ENCODE peak calls at places on chromosomes 16 and 17, in ten cellular contexts. One of them, this sample, is unnamed.

GRCh38 chr16:59470556-59470955 is 736.4 kb upstream of the GOT2 start:
- DNase-seq in activated CD8-positive, alpha-beta T cell treated with anti-CD3 and anti-CD28 coated beads for 36 hours: no peak
- DNase-seq in EL: no peak
- DNase-seq in nucleus accumbens: no peak
- DNase-seq in RCC 7860: no peak
- DNase-seq in NCI-H1048: no peak
- DNase-seq in cardiac fibroblast: peak
- DNase-seq in esophagus muscularis mucosa: no peak
- DNase-seq in heart left ventricle: no peak
- DNase-seq in stimulated activated CD4-positive, alpha-beta T cell treated with anti-CD3 and anti-CD28 coated beads, Interleukin-1b, Interleukin-23, amount 100 ng/mL, for 1 hour: no peak
- DNase-seq in this sample: no peak

GRCh38 chr16:66639091-66639885 is 34.8 kb downstream of the CMTM3 start:
- DNase-seq in activated CD8-positive, alpha-beta T cell treated with anti-CD3 and anti-CD28 coated beads for 36 hours: no peak
- DNase-seq in EL: no peak
- DNase-seq in nucleus accumbens: no peak
- DNase-seq in RCC 7860: no peak
- DNase-seq in NCI-H1048: no peak
- DNase-seq in cardiac fibroblast: peak
- DNase-seq in esophagus muscularis mucosa: no peak
- DNase-seq in heart left ventricle: no peak
- DNase-seq in stimulated activated CD4-positive, alpha-beta T cell treated with anti-CD3 and anti-CD28 coated beads, Interleukin-1b, Interleukin-23, amount 100 ng/mL, for 1 hour: no peak
- DNase-seq in this sample: no peak

GRCh38 chr17:82691714-82692113 is 6.8 kb downstream of the RAB40B start:
- DNase-seq in activated CD8-positive, alpha-beta T cell treated with anti-CD3 and anti-CD28 coated beads for 36 hours: peak
- DNase-seq in EL: no peak
- DNase-seq in nucleus accumbens: no peak
- DNase-seq in RCC 7860: no peak
- DNase-seq in NCI-H1048: no peak
- DNase-seq in cardiac fibroblast: no peak
- DNase-seq in esophagus muscularis mucosa: no peak
- DNase-seq in heart left ventricle: no peak
- DNase-seq in stimulated activated CD4-positive, alpha-beta T cell treated with anti-CD3 and anti-CD28 coated beads, Interleukin-1b, Interleukin-23, amount 100 ng/mL, for 1 hour: no peak
- DNase-seq in this sample: no peak

GRCh38 chr17:48835971-48836370 is 5.1 kb downstream of the CALCOCO2 start:
- DNase-seq in activated CD8-positive, alpha-beta T cell treated with anti-CD3 and anti-CD28 coated beads for 36 hours: peak
- DNase-seq in EL: no peak
- DNase-seq in nucleus accumbens: no peak
- DNase-seq in RCC 7860: no peak
- DNase-seq in NCI-H1048: no peak
- DNase-seq in cardiac fibroblast: no peak
- DNase-seq in esophagus muscularis mucosa: no peak
- DNase-seq in heart left ventricle: no peak
- DNase-seq in stimulated activated CD4-positive, alpha-beta T cell treated with anti-CD3 and anti-CD28 coated beads, Interleukin-1b, Interleukin-23, amount 100 ng/mL, for 1 hour: no peak
- DNase-seq in this sample: no peak

GRCh38 chr17:30426292-30426691 is 47.6 kb downstream of the CPD start:
- DNase-seq in activated CD8-positive, alpha-beta T cell treated with anti-CD3 and anti-CD28 coated beads for 36 hours: no peak
- DNase-seq in EL: no peak
- DNase-seq in nucleus accumbens: no peak
- DNase-seq in RCC 7860: no peak
- DNase-seq in NCI-H1048: no peak
- DNase-seq in cardiac fibroblast: peak
- DNase-seq in esophagus muscularis mucosa: no peak
- DNase-seq in heart left ventricle: no peak
- DNase-seq in stimulated activated CD4-positive, alpha-beta T cell treated with anti-CD3 and anti-CD28 coated beads, Interleukin-1b, Interleukin-23, amount 100 ng/mL, for 1 hour: no peak
- DNase-seq in this sample: no peak

GRCh38 chr17:67375761-67376160 is 1.3 kb upstream of the PITPNC1 start:
- DNase-seq in activated CD8-positive, alpha-beta T cell treated with anti-CD3 and anti-CD28 coated beads for 36 hours: no peak
- DNase-seq in EL: no peak
- DNase-seq in nucleus accumbens: no peak
- DNase-seq in RCC 7860: no peak
- DNase-seq in NCI-H1048: no peak
- DNase-seq in cardiac fibroblast: no peak
- DNase-seq in esophagus muscularis mucosa: no peak
- DNase-seq in heart left ventricle: no peak
- DNase-seq in stimulated activated CD4-positive, alpha-beta T cell treated with anti-CD3 and anti-CD28 coated beads, Interleukin-1b, Interleukin-23, amount 100 ng/mL, for 1 hour: no peak
- DNase-seq in this sample: no peak

GRCh38 chr17:61805399-61805798 is 57.9 kb downstream of the BRIP1 start:
- DNase-seq in activated CD8-positive, alpha-beta T cell treated with anti-CD3 and anti-CD28 coated beads for 36 hours: no peak
- DNase-seq in EL: peak
- DNase-seq in nucleus accumbens: no peak
- DNase-seq in RCC 7860: peak
- DNase-seq in NCI-H1048: no peak
- DNase-seq in cardiac fibroblast: peak
- DNase-seq in esophagus muscularis mucosa: no peak
- DNase-seq in heart left ventricle: no peak
- DNase-seq in stimulated activated CD4-positive, alpha-beta T cell treated with anti-CD3 and anti-CD28 coated beads, Interleukin-1b, Interleukin-23, amount 100 ng/mL, for 1 hour: no peak
- DNase-seq in this sample: peak

GRCh38 chr17:1039511-1040215 is 42.7 kb downstream of the TIMM22 start:
- DNase-seq in activated CD8-positive, alpha-beta T cell treated with anti-CD3 and anti-CD28 coated beads for 36 hours: no peak
- DNase-seq in EL: no peak
- DNase-seq in nucleus accumbens: peak
- DNase-seq in RCC 7860: no peak
- DNase-seq in NCI-H1048: no peak
- DNase-seq in cardiac fibroblast: peak
- DNase-seq in esophagus muscularis mucosa: peak
- DNase-seq in heart left ventricle: peak
- DNase-seq in stimulated activated CD4-positive, alpha-beta T cell treated with anti-CD3 and anti-CD28 coated beads, Interleukin-1b, Interleukin-23, amount 100 ng/mL, for 1 hour: no peak
- DNase-seq in this sample: no peak

GRCh38 chr17:68238894-68239293 is 8.9 kb upstream of the AMZ2 start:
- DNase-seq in activated CD8-positive, alpha-beta T cell treated with anti-CD3 and anti-CD28 coated beads for 36 hours: peak
- DNase-seq in EL: no peak
- DNase-seq in nucleus accumbens: no peak
- DNase-seq in RCC 7860: no peak
- DNase-seq in NCI-H1048: no peak
- DNase-seq in cardiac fibroblast: no peak
- DNase-seq in esophagus muscularis mucosa: no peak
- DNase-seq in heart left ventricle: no peak
- DNase-seq in stimulated activated CD4-positive, alpha-beta T cell treated with anti-CD3 and anti-CD28 coated beads, Interleukin-1b, Interleukin-23, amount 100 ng/mL, for 1 hour: no peak
- DNase-seq in this sample: no peak

GRCh38 chr16:11411059-11411550 is 65.8 kb downstream of the RMI2 start:
- DNase-seq in activated CD8-positive, alpha-beta T cell treated with anti-CD3 and anti-CD28 coated beads for 36 hours: no peak
- DNase-seq in EL: no peak
- DNase-seq in nucleus accumbens: no peak
- DNase-seq in RCC 7860: no peak
- DNase-seq in NCI-H1048: no peak
- DNase-seq in cardiac fibroblast: no peak
- DNase-seq in esophagus muscularis mucosa: no peak
- DNase-seq in heart left ventricle: no peak
- DNase-seq in stimulated activated CD4-positive, alpha-beta T cell treated with anti-CD3 and anti-CD28 coated beads, Interleukin-1b, Interleukin-23, amount 100 ng/mL, for 1 hour: no peak
- DNase-seq in this sample: no peak

GRCh38 chr16:85778873-85779272 is 20.5 kb downstream of the EMC8 start:
- DNase-seq in activated CD8-positive, alpha-beta T cell treated with anti-CD3 and anti-CD28 coated beads for 36 hours: peak
- DNase-seq in EL: no peak
- DNase-seq in nucleus accumbens: no peak
- DNase-seq in RCC 7860: no peak
- DNase-seq in NCI-H1048: no peak
- DNase-seq in cardiac fibroblast: no peak
- DNase-seq in esophagus muscularis mucosa: no peak
- DNase-seq in heart left ventricle: no peak
- DNase-seq in stimulated activated CD4-positive, alpha-beta T cell treated with anti-CD3 and anti-CD28 coated beads, Interleukin-1b, Interleukin-23, amount 100 ng/mL, for 1 hour: no peak
- DNase-seq in this sample: no peak

GRCh38 chr17:21388066-21388465 is 11.9 kb downstream of the KCNJ12 start:
- DNase-seq in activated CD8-positive, alpha-beta T cell treated with anti-CD3 and anti-CD28 coated beads for 36 hours: no peak
- DNase-seq in EL: no peak
- DNase-seq in nucleus accumbens: no peak
- DNase-seq in RCC 7860: no peak
- DNase-seq in NCI-H1048: no peak
- DNase-seq in cardiac fibroblast: no peak
- DNase-seq in esophagus muscularis mucosa: no peak
- DNase-seq in heart left ventricle: peak
- DNase-seq in stimulated activated CD4-positive, alpha-beta T cell treated with anti-CD3 and anti-CD28 coated beads, Interleukin-1b, Interleukin-23, amount 100 ng/mL, for 1 hour: no peak
- DNase-seq in this sample: no peak

GRCh38 chr17:79114455-79115301 is 40.1 kb downstream of the ENGASE start:
- DNase-seq in activated CD8-positive, alpha-beta T cell treated with anti-CD3 and anti-CD28 coated beads for 36 hours: no peak
- DNase-seq in EL: no peak
- DNase-seq in nucleus accumbens: no peak
- DNase-seq in RCC 7860: no peak
- DNase-seq in NCI-H1048: peak
- DNase-seq in cardiac fibroblast: no peak
- DNase-seq in esophagus muscularis mucosa: no peak
- DNase-seq in heart left ventricle: peak
- DNase-seq in stimulated activated CD4-positive, alpha-beta T cell treated with anti-CD3 and anti-CD28 coated beads, Interleukin-1b, Interleukin-23, amount 100 ng/mL, for 1 hour: no peak
- DNase-seq in this sample: no peak

GRCh38 chr16:70646260-70647241 is at the start of gene IL34:
- DNase-seq in activated CD8-positive, alpha-beta T cell treated with anti-CD3 and anti-CD28 coated beads for 36 hours: no peak
- DNase-seq in EL: no peak
- DNase-seq in nucleus accumbens: no peak
- DNase-seq in RCC 7860: no peak
- DNase-seq in NCI-H1048: no peak
- DNase-seq in cardiac fibroblast: peak
- DNase-seq in esophagus muscularis mucosa: no peak
- DNase-seq in heart left ventricle: no peak
- DNase-seq in stimulated activated CD4-positive, alpha-beta T cell treated with anti-CD3 and anti-CD28 coated beads, Interleukin-1b, Interleukin-23, amount 100 ng/mL, for 1 hour: no peak
- DNase-seq in this sample: no peak

GRCh38 chr16:79928142-79928735 is 327.7 kb upstream of the MAF start:
- DNase-seq in activated CD8-positive, alpha-beta T cell treated with anti-CD3 and anti-CD28 coated beads for 36 hours: no peak
- DNase-seq in EL: no peak
- DNase-seq in nucleus accumbens: no peak
- DNase-seq in RCC 7860: no peak
- DNase-seq in NCI-H1048: no peak
- DNase-seq in cardiac fibroblast: no peak
- DNase-seq in esophagus muscularis mucosa: no peak
- DNase-seq in heart left ventricle: no peak
- DNase-seq in stimulated activated CD4-positive, alpha-beta T cell treated with anti-CD3 and anti-CD28 coated beads, Interleukin-1b, Interleukin-23, amount 100 ng/mL, for 1 hour: no peak
- DNase-seq in this sample: no peak

GRCh38 chr16:10647721-10648296 is 46.9 kb downstream of the TEKT5 start:
- DNase-seq in activated CD8-positive, alpha-beta T cell treated with anti-CD3 and anti-CD28 coated beads for 36 hours: no peak
- DNase-seq in EL: no peak
- DNase-seq in nucleus accumbens: no peak
- DNase-seq in RCC 7860: no peak
- DNase-seq in NCI-H1048: no peak
- DNase-seq in cardiac fibroblast: no peak
- DNase-seq in esophagus muscularis mucosa: no peak
- DNase-seq in heart left ventricle: no peak
- DNase-seq in stimulated activated CD4-positive, alpha-beta T cell treated with anti-CD3 and anti-CD28 coated beads, Interleukin-1b, Interleukin-23, amount 100 ng/mL, for 1 hour: no peak
- DNase-seq in this sample: no peak

This sample was measured in astrocyte of the spinal cord.